ENCODE peak calls at places on chromosomes 4 and X, in nine cellular contexts. O, L, J, P, Y, F, K, S and I are unnamed samples.

GRCh38 chr4:143337600-143338287 is 1.1 kb downstream of the GAB1 start:
- DNase-seq in L (peak), F (peak), S (peak), O (peak), Y (peak), P (peak), J (no peak), K (peak), I (no peak)

GRCh38 chr4:3771167-3771809 is 5.1 kb downstream of the ADRA2C start:
- DNase-seq in S (no peak), P (no peak), K (no peak), F (no peak), J (no peak), Y (no peak), O (no peak), L (no peak), I (no peak)

GRCh38 chr4:63029380-63029779 is 1379.9 kb downstream of the TECRL start:
- DNase-seq in J (no peak), P (no peak), O (no peak), S (no peak), L (no peak), F (no peak), Y (no peak), K (no peak), I (no peak)

GRCh38 chrX:82362550-82362949 is 1145.5 kb upstream of the POU3F4 start:
- DNase-seq in K (no peak), F (no peak), O (no peak), S (no peak), Y (no peak), L (no peak), P (no peak), J (no peak), I (no peak)

GRCh38 chr4:81508786-81509574 is 37.3 kb upstream of the RASGEF1B start:
- DNase-seq in K (no peak), F (no peak), J (no peak), S (no peak), O (no peak), L (no peak), Y (no peak), P (no peak), I (no peak)

GRCh38 chr4:140116442-140117104 is 37.4 kb downstream of the MAML3 start:
- DNase-seq in L (no peak), F (no peak), J (no peak), Y (no peak), K (no peak), P (no peak), S (peak), O (no peak), I (no peak)

GRCh38 chrX:118254611-118255010 is 91.3 kb upstream of the WDR44 start:
- DNase-seq in L (peak), J (peak), K (no peak), S (peak), P (peak), O (peak), F (peak), Y (peak), I (no peak)

GRCh38 chr4:143188325-143189088 is 3.8 kb downstream of the USP38 start:
- DNase-seq in P (no peak), S (no peak), Y (no peak), F (peak), J (no peak), K (no peak), L (no peak), O (peak), I (no peak)

GRCh38 chr4:26171953-26172352 is 148.9 kb upstream of the RBPJ start:
- DNase-seq in J (peak), O (peak), S (peak), Y (no peak), P (peak), L (no peak), K (no peak), F (peak), I (no peak)

GRCh38 chrX:150334998-150335397 is 28.1 kb upstream of the MAMLD1 start:
- DNase-seq in F (no peak), Y (no peak), L (no peak), P (no peak), S (no peak), O (no peak), J (no peak), K (no peak), I (no peak)

GRCh38 chr4:13912436-13912835 is 284.9 kb upstream of the BOD1L1 start:
- DNase-seq in P (no peak), J (no peak), K (no peak), L (no peak), Y (no peak), O (no peak), F (no peak), S (peak), I (no peak)

GRCh38 chr4:1871471-1872021 is 353 bp downstream of the NSD2 start:
- DNase-seq in S (no peak), P (peak), L (peak), K (no peak), Y (peak), F (no peak), J (no peak), O (no peak), I (no peak)

GRCh38 chr4:142169216-142169615 is 532.8 kb downstream of the IL15 start:
- DNase-seq in L (no peak), J (no peak), F (no peak), Y (no peak), O (no peak), P (peak), K (no peak), S (no peak), I (no peak)

GRCh38 chrX:2485789-2486345 is 14.9 kb downstream of the DHRSX start:
- DNase-seq in K (no peak), Y (no peak), L (no peak), O (no peak), F (no peak), S (no peak), P (no peak), J (no peak), I (no peak)

GRCh38 chrX:133042260-133042659 is 54.6 kb downstream of the USP26 start:
- DNase-seq in F (no peak), Y (no peak), J (no peak), K (no peak), S (no peak), L (no peak), O (no peak), P (no peak), I (no peak)

GRCh38 chr4:29005838-29006237 is 1714.3 kb upstream of the PCDH7 start:
- DNase-seq in P (no peak), Y (no peak), K (no peak), S (no peak), J (no peak), O (no peak), F (no peak), L (no peak), I (no peak)

GRCh38 chrX:75603833-75604232 is 81.0 kb upstream of the ZDHHC15 start:
- DNase-seq in J (no peak), F (peak), K (no peak), O (peak), L (peak), Y (no peak), S (peak), P (peak), I (no peak)

GRCh38 chr4:17773125-17773698 is 8.2 kb downstream of the FAM184B start:
- DNase-seq in F (no peak), J (no peak), O (no peak), K (no peak), S (no peak), Y (no peak), P (no peak), L (no peak), I (no peak)

GRCh38 chr4:146271466-146271865 is 57.1 kb downstream of the REELD1 start:
- DNase-seq in K (no peak), Y (no peak), O (no peak), S (no peak), J (no peak), P (no peak), F (no peak), L (no peak), I (no peak)

GRCh38 chrX:153908219-153908875 is 3.9 kb downstream of the AVPR2 start:
- DNase-seq in J (no peak), Y (no peak), L (no peak), S (no peak), F (no peak), O (no peak), P (no peak), K (no peak), I (no peak)

GRCh38 chr4:82865592-82865991 is 25.4 kb downstream of the SEC31A start:
- DNase-seq in S (peak), O (peak), K (no peak), P (peak), J (peak), F (peak), L (no peak), Y (no peak), I (no peak)

GRCh38 chr4:16875487-16875886 is 23.0 kb downstream of the LDB2 start:
- DNase-seq in P (peak), K (no peak), L (no peak), J (no peak), F (peak), Y (no peak), S (peak), O (peak), I (no peak)

GRCh38 chr4:21242163-21242562 is 541.9 kb downstream of the PACRGL start:
- DNase-seq in F (no peak), J (no peak), Y (no peak), K (no peak), L (no peak), S (no peak), P (no peak), O (no peak), I (no peak)

GRCh38 chrX:131399692-131400428 is 110.8 kb upstream of the IGSF1 start:
- DNase-seq in F (no peak), Y (no peak), K (no peak), J (no peak), P (no peak), S (no peak), L (no peak), O (no peak), I (no peak)

GRCh38 chr4:111698361-111698760 is 446.9 kb upstream of the FAM241A start:
- DNase-seq in K (no peak), O (no peak), S (no peak), P (no peak), J (no peak), Y (no peak), L (no peak), F (no peak), I (no peak)

GRCh38 chr4:13484749-13485345 is 707 bp upstream of the RAB28 start:
- DNase-seq in S (peak), F (peak), P (peak), O (peak), J (no peak), L (no peak), K (no peak), Y (no peak), I (no peak)

GRCh38 chr4:146582864-146583263 is 55.8 kb upstream of the POU4F2 start:
- DNase-seq in L (no peak), Y (no peak), O (no peak), F (peak), K (no peak), P (no peak), S (no peak), J (no peak), I (peak)

GRCh38 chr4:140237616-140238352 is 83.8 kb upstream of the MAML3 start:
- DNase-seq in L (peak), F (peak), Y (no peak), P (peak), J (no peak), S (peak), O (peak), K (peak), I (peak)

GRCh38 chrX:132740316-132741123 is 217.9 kb downstream of the HS6ST2 start:
- DNase-seq in P (no peak), O (no peak), J (no peak), F (peak), K (no peak), S (no peak), L (no peak), Y (no peak), I (no peak)

GRCh38 chr4:146224331-146224966 is 10.1 kb downstream of the REELD1 start:
- DNase-seq in S (peak), L (peak), P (no peak), K (no peak), O (no peak), Y (no peak), J (no peak), F (no peak), I (peak)

GRCh38 chr4:156321203-156321602 is 367.5 kb upstream of the CTSO start:
- DNase-seq in Y (no peak), O (peak), S (peak), F (peak), P (peak), L (no peak), K (no peak), J (peak), I (no peak)

GRCh38 chr4:140152760-140153418 is 1.1 kb downstream of the MAML3 start:
- DNase-seq in J (no peak), O (peak), K (peak), S (peak), P (peak), Y (peak), L (peak), F (peak), I (no peak)

GRCh38 chrX:19739683-19740082 is 147.7 kb downstream of the SH3KBP1 start:
- DNase-seq in O (peak), Y (peak), P (peak), J (no peak), S (peak), F (peak), K (peak), L (peak), I (peak)

GRCh38 chrX:9341305-9342201 is 123.3 kb upstream of the TBL1X start:
- DNase-seq in S (peak), P (peak), K (peak), O (peak), Y (peak), J (no peak), L (peak), F (peak), I (no peak)

GRCh38 chr4:52877694-52878093 is 15.6 kb downstream of the RASL11B start:
- DNase-seq in F (no peak), P (no peak), J (no peak), K (no peak), L (no peak), S (peak), O (no peak), Y (no peak), I (no peak)

GRCh38 chrX:16466640-16467432 is 183.1 kb upstream of the S100G start:
- DNase-seq in L (no peak), P (peak), Y (no peak), J (no peak), O (peak), F (peak), S (peak), K (no peak), I (no peak)

GRCh38 chrX:80266979-80267378 is 153.3 kb upstream of the TENT5D start:
- DNase-seq in S (no peak), F (peak), O (no peak), L (no peak), Y (no peak), P (no peak), J (no peak), K (no peak), I (peak)

GRCh38 chr4:90148574-90149170 is 21.5 kb downstream of the CCSER1 start:
- DNase-seq in J (no peak), Y (no peak), F (no peak), K (no peak), O (no peak), P (no peak), S (no peak), L (no peak), I (no peak)

GRCh38 chr4:27790911-27791310 is 930.3 kb downstream of the STIM2 start:
- DNase-seq in F (peak), Y (no peak), S (peak), K (no peak), O (peak), P (no peak), L (no peak), J (no peak), I (no peak)

DNA sequence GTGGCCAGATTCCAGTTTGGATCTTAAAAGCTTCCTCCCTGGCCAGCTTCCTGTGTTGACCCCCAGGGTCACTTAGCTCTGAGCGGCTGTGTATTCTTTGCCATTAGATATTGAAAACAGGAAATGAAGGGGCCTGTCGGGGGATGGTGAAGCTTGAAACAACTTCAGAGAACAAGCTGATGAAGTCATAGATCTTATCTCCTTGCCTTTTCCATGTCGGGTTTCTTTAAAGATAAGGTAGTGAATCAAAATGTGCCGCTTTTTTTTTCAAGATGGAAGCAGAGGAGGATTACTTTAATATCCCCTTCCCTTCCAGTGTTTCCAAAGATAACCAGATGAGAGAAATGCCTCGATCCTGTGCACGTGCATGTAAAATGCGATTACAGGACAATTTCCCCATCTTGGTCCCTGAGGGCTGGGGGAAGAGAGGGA is 508.5 kb downstream of the MID1IP1 start:
- DNase-seq in P (no peak), S (no peak), J (no peak), Y (no peak), O (peak), L (peak), F (no peak), K (no peak), I (no peak)
- H3K4me3 ChIP-seq in P (no peak), S (no peak), J (no peak), Y (no peak), O (no peak), L (no peak), F (no peak), K (no peak), I (no peak)

GRCh38 chr4:70531981-70532380 is 13.6 kb downstream of the AMTN start:
- DNase-seq in P (no peak), L (no peak), S (no peak), F (no peak), J (no peak), K (no peak), O (no peak), Y (no peak), I (no peak)
- TF ChIP-seq CTCF in P (peak), L (no peak), S (no peak), F (peak), J (no peak), K (no peak), O (no peak), Y (no peak), I (no peak)

DNA sequence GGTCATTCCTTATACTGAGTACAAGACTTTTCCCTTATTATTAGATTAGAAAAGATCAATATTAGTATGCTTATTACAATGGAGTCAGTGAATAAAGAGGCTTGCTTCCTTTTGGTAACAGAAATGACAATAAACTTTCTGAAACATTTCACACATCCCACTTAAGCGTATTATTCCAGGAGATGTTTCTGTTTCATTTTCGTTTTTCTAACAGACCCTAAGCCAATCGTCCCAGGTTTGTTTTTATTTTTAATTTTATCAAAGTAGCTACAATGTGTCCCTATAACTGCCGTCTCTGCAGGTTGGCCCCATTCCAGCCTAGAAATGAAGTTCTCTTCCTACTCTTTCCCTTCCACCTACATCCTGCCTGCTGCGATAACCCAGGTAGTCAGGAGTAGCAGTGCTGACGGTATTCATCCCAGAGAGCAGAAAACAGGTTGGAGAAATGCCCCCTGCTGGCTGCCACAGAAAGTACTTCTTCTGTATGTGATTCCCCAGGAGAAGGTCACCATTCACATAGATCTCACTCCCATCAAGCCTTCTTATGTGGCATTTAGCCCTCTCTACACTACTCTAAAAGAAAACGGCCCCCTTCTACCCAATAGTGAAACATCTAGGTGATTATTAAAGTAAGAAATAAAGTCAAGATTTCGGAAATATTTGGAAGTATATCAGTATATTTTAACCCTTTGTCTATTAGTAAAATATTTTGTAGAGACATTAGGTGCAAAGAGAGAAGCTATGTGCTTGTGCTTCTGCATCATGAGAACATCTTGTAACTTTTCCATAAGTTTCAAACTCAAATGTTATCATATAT is 40.4 kb downstream of the ENPEP start:
- DNase-seq in P (peak), J (no peak), Y (peak), L (peak), S (peak), O (peak), F (peak), K (peak), I (peak)
- H3K4me3 ChIP-seq in P (peak), J (peak), Y (peak), L (peak), S (peak), O (peak), F (peak), K (peak), I (peak)

GRCh38 chrX:53584891-53585290 is 101.6 kb downstream of the HUWE1 start:
- DNase-seq in P (no peak), L (no peak), F (no peak), S (no peak), Y (no peak), K (no peak), O (no peak), J (no peak), I (no peak)

GRCh38 chrX:53583571-53583970 is 102.9 kb downstream of the HUWE1 start:
- DNase-seq in Y (no peak), F (no peak), K (no peak), P (no peak), L (no peak), O (no peak), S (no peak), J (no peak), I (no peak)

GRCh38 chrX:53580742-53581504 is 105.6 kb downstream of the HUWE1 start:
- DNase-seq in J (no peak), F (no peak), O (no peak), K (no peak), Y (no peak), S (no peak), P (no peak), L (peak), I (no peak)
- TF ChIP-seq CTCF in J (no peak), F (no peak), O (no peak), K (no peak), Y (no peak), S (no peak), P (no peak), L (no peak), I (no peak)

DNA sequence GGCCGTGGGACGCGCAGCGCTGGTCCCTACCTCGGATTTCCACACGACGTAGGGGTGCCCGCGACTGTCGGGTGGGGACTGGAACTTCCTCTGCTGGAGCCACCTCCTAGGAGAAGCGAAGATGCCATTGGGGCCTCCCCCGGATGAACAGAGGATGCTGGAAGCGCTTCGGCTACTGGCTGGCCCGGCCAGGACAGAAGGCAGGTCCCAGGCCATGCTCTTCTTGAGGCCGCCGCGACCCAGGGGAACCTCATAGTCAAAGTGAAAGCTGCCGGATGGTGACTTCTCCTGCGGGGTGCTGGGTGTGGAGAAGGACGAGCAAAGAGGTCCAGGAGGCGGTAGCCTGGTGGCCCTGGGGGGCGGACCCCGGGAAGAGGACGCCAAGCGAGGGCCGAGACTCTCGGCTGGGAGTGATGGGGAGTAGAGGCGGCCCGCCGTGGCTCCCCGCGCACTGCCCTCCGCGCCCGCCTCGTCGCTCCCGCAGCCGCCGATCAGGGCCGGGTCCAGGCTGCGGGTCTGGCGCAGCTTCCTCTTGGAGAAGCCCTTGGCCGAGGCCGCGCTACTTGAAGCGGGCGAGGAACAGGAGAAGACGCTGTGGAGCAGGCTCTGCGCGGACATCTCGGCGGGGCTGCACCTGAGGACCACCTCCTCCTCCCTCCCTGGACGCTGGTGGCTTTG is 1.4 kb downstream of the ARHGAP6 start:
- DNase-seq in F (no peak), K (no peak), O (peak), P (no peak), S (no peak), L (no peak), J (no peak), Y (no peak), I (no peak)
- H3K4me3 ChIP-seq in F (peak), K (peak), O (peak), P (peak), S (peak), L (peak), J (peak), Y (no peak), I (no peak)

GRCh38 chrX:5876984-5877655 is 351.5 kb downstream of the NLGN4X start:
- DNase-seq in S (no peak), F (peak), Y (peak), L (no peak), J (no peak), K (no peak), P (peak), O (peak), I (no peak)
- TF ChIP-seq CTCF in S (no peak), F (peak), Y (peak), L (peak), J (peak), K (peak), P (peak), O (peak), I (peak)